ENCODE peak calls at places on chromosomes 7 and 10, in seven cellular contexts. P is stimulated activated CD4-positive, alpha-beta T cell treated with anti-CD3 and anti-CD28 coated beads, Interleukin-4, amount 100 ng/mL, for 4 hours; C is NCI-H526; V is IMR-90; K is A549; H is psoas muscle; D is right lobe of liver. J is an unnamed sample.
A peak's percentile ranks its signal among the peaks of the same experiment; 100 is the strongest.

GRCh38 chr10:105206616-105207015 is 565.5 kb downstream of the SORCS3 start:
- DNase-seq in K (no peak), C (no peak), D (no peak), V (no peak), H (no peak), P (no peak), J (no peak)

GRCh38 chr10:30013684-30014246 is 45.6 kb downstream of the JCAD start:
- DNase-seq in C (no peak), H (peak; percentile 45), D (peak; percentile 77), V (peak; percentile 34), K (no peak), P (no peak), J (peak; percentile 22)

GRCh38 chr7:140696024-140696678 is 357 bp upstream of the NDUFB2 start:
- DNase-seq in H (peak; percentile 97), P (no peak), D (peak; percentile 97), V (peak; percentile 89), K (no peak), C (peak; percentile 12), J (peak; percentile 88)

GRCh38 chr10:70540089-70540788 is 61.7 kb downstream of the PALD1 start:
- DNase-seq in K (peak; percentile 27), P (peak; percentile 31), H (no peak), V (no peak), C (peak; percentile 49), D (no peak), J (no peak)

GRCh38 chr10:97713351-97713827 is at the start of gene MARVELD1:
- DNase-seq in D (no peak), H (peak; percentile 79), P (peak; percentile 24), V (peak; percentile 77), K (peak; percentile 81), C (peak; percentile 52), J (peak; percentile 77)

GRCh38 chr7:111711426-111712065 is 149.3 kb upstream of the IMMP2L start:
- DNase-seq in P (no peak), V (no peak), H (no peak), C (no peak), K (no peak), D (no peak), J (no peak)

GRCh38 chr7:117251687-117252086 is 71.2 kb downstream of the WNT2 start:
- DNase-seq in D (no peak), P (no peak), V (peak; percentile 91), H (no peak), K (no peak), C (no peak), J (peak; percentile 89)

GRCh38 chr10:62815373-62816111 is 624 bp downstream of the EGR2 start:
- DNase-seq in D (peak; percentile 49), P (peak; percentile 37), C (no peak), H (peak; percentile 16), V (no peak), K (peak; percentile 32), J (no peak)

GRCh38 chr7:70884446-70884764 is 247.5 kb upstream of the GALNT17 start:
- DNase-seq in C (no peak), H (no peak), K (no peak), D (no peak), V (no peak), P (no peak), J (no peak)

GRCh38 chr10:122441961-122442360 is 12.5 kb upstream of the ARMS2 start:
- DNase-seq in P (no peak), D (no peak), C (no peak), V (peak; percentile 77), H (no peak), K (peak; percentile 58), J (peak; percentile 78)

GRCh38 chr10:89466599-89467035 is 52.2 kb downstream of the IFIT5 start:
- DNase-seq in D (no peak), C (peak; percentile 13), V (peak; percentile 60), H (no peak), K (peak; percentile 53), P (no peak), J (peak; percentile 62)

GRCh38 chr10:86840498-86840897 is 84.1 kb downstream of the BMPR1A start:
- DNase-seq in C (no peak), V (no peak), P (no peak), H (no peak), D (no peak), K (no peak), J (no peak)

GRCh38 chr7:2355079-2356008 is 717 bp downstream of the EIF3B start:
- DNase-seq in C (no peak), D (no peak), P (peak; percentile 39), H (peak; percentile 30), K (peak; percentile 22), V (no peak), J (peak; percentile 12)

GRCh38 chr7:94382746-94383145 is 11.9 kb upstream of the COL1A2 start:
- DNase-seq in V (no peak), D (no peak), H (no peak), C (no peak), P (no peak), K (peak; percentile 21), J (no peak)

GRCh38 chr10:11318812-11319598 is 292.4 kb downstream of the USP6NL start:
- DNase-seq in C (no peak), H (no peak), K (no peak), P (no peak), V (no peak), D (no peak), J (no peak)

GRCh38 chr7:110204527-110204926 is 886.4 kb upstream of the LRRN3 start:
- DNase-seq in V (peak; percentile 4), K (peak; percentile 23), P (no peak), C (peak; percentile 18), H (no peak), D (no peak), J (no peak)

GRCh38 chr10:49534670-49535381 is 4.1 kb downstream of the ERCC6 start:
- DNase-seq in K (no peak), D (no peak), V (peak; percentile 78), H (no peak), C (peak; percentile 2), P (no peak), J (peak; percentile 80)

GRCh38 chr7:76358478-76359110 is at the start of gene YWHAG:
- DNase-seq in C (peak; percentile 97), H (peak; percentile 90), D (peak; percentile 94), K (peak; percentile 93), V (peak; percentile 85), P (peak; percentile 92), J (peak; percentile 78)

GRCh38 chr10:80154978-80155695 is 22.6 kb downstream of the PLAC9 start:
- DNase-seq in V (peak; percentile 96), D (no peak), K (no peak), H (no peak), C (no peak), P (no peak), J (peak; percentile 96)

GRCh38 chr7:80967536-80968297 is 48.9 kb upstream of the SEMA3C start:
- DNase-seq in V (no peak), H (no peak), P (no peak), D (no peak), C (no peak), K (no peak), J (peak; percentile 55)

GRCh38 chr10:37703833-37704382 is 153.5 kb downstream of the ZNF248 start:
- DNase-seq in D (no peak), C (no peak), K (no peak), P (no peak), V (no peak), H (no peak), J (no peak)

GRCh38 chr10:132642732-132643008 is 105.1 kb downstream of the INPP5A start:
- DNase-seq in V (no peak), K (no peak), H (no peak), D (peak; percentile 36), P (no peak), C (no peak), J (no peak)

GRCh38 chr10:92239600-92240288 is 51.1 kb downstream of the CPEB3 start:
- DNase-seq in C (peak; percentile 60), V (peak; percentile 30), K (no peak), D (peak; percentile 68), P (peak; percentile 40), H (peak; percentile 54), J (no peak)

GRCh38 chr10:5434017-5434753 is 21.8 kb downstream of the NET1 start:
- DNase-seq in K (peak; percentile 73), H (no peak), C (peak; percentile 59), P (no peak), D (no peak), V (peak; percentile 81), J (peak; percentile 70)

GRCh38 chr10:126798649-126799048 is 106.6 kb upstream of the DOCK1 start:
- DNase-seq in V (no peak), P (no peak), C (peak; percentile 5), H (no peak), D (no peak), K (peak; percentile 4), J (no peak)

GRCh38 chr10:77496941-77497420 is 140.6 kb downstream of the KCNMA1 start:
- DNase-seq in H (no peak), D (no peak), V (peak; percentile 63), C (peak; percentile 68), P (no peak), K (no peak), J (no peak)

GRCh38 chr7:92837214-92837749 is 909 bp upstream of the CDK6 start:
- DNase-seq in D (no peak), P (no peak), H (no peak), C (no peak), V (peak; percentile 35), K (no peak), J (no peak)

GRCh38 chr7:124071843-124072242 is 39.0 kb upstream of the TMEM229A start:
- DNase-seq in V (no peak), H (no peak), C (no peak), K (no peak), D (no peak), P (no peak), J (no peak)

GRCh38 chr7:1124164-1124563 is 35.8 kb downstream of the ZFAND2A start:
- DNase-seq in K (no peak), D (no peak), V (no peak), C (no peak), P (no peak), H (no peak), J (peak; percentile 50)

GRCh38 chr10:3971713-3972112 is 186.7 kb upstream of the KLF6 start:
- DNase-seq in D (no peak), C (no peak), P (no peak), H (no peak), V (no peak), K (no peak), J (no peak)

GRCh38 chr10:47046321-47047126 is 135.3 kb downstream of the PTPN20 start:
- DNase-seq in V (no peak), K (no peak), H (peak; percentile 4), D (peak; percentile 40), C (no peak), P (no peak), J (no peak)

GRCh38 chr10:58545427-58545826 is 32.8 kb downstream of the BICC1 start:
- DNase-seq in K (no peak), C (no peak), D (no peak), P (no peak), H (no peak), V (no peak), J (no peak)

GRCh38 chr10:124733566-124734245 is 10.5 kb downstream of the FAM53B start:
- DNase-seq in D (no peak), H (no peak), C (no peak), K (no peak), V (no peak), P (no peak), J (no peak)